ENCODE peak calls at places on chromosomes 3 and 15, in seven cellular contexts. W is A673; G is transverse colon; U is CD8-positive, alpha-beta memory T cell; K is adrenal gland; M is GM23338; S is cardiac muscle cell. P is an unnamed sample.

GRCh38 chr15:77582763-77583162 is 49.9 kb downstream of the LINGO1 start:
- DNase-seq in W (no peak), G (peak; percentile 29), U (no peak), K (no peak), M (no peak), S (no peak), P (no peak)

GRCh38 chr3:38168988-38169363 is 3.6 kb downstream of the OXSR1 start:
- DNase-seq in W (no peak), G (no peak), U (no peak), K (no peak), M (no peak), S (no peak), P (no peak)

GRCh38 chr15:73996267-73996666 is 1.8 kb downstream of the PML start:
- DNase-seq in W (no peak), G (no peak), U (no peak), K (no peak), M (no peak), S (no peak), P (no peak)

GRCh38 chr15:25862469-25863066 is 559 bp downstream of the ATP10A start:
- DNase-seq in W (no peak), G (no peak), U (peak; percentile 56), K (no peak), M (peak; percentile 57), S (peak; percentile 24), P (peak; percentile 70)

GRCh38 chr3:19046440-19046839 is 101.9 kb upstream of the KCNH8 start:
- DNase-seq in W (no peak), G (no peak), U (no peak), K (no peak), M (peak; percentile 3), S (no peak), P (no peak)

GRCh38 chr3:146626384-146627122 is 21.4 kb upstream of the PLSCR5 start:
- DNase-seq in W (no peak), G (no peak), U (no peak), K (no peak), M (no peak), S (no peak), P (no peak)

GRCh38 chr15:48087844-48088243 is 32.9 kb upstream of the SLC24A5 start:
- DNase-seq in W (no peak), G (no peak), U (no peak), K (no peak), M (no peak), S (no peak), P (no peak)

GRCh38 chr15:68312701-68313204 is 35.2 kb downstream of the FEM1B start:
- DNase-seq in W (no peak), G (no peak), U (no peak), K (peak; percentile 11), M (no peak), S (no peak), P (no peak)

GRCh38 chr15:100341662-100342560 is at the start of gene ADAMTS17:
- DNase-seq in W (peak; percentile 90), G (peak; percentile 97), U (peak; percentile 95), K (peak; percentile 96), M (peak; percentile 97), S (peak; percentile 97), P (peak; percentile 95)

GRCh38 chr3:134339331-134339730 is 34.9 kb downstream of the AMOTL2 start:
- DNase-seq in W (no peak), G (no peak), U (no peak), K (no peak), M (peak; percentile 54), S (no peak), P (no peak)

GRCh38 chr15:70643106-70643782 is 120.1 kb downstream of the UACA start:
- DNase-seq in W (no peak), G (no peak), U (no peak), K (no peak), M (no peak), S (no peak), P (no peak)

GRCh38 chr15:76006136-76006778 is 6.0 kb downstream of the NRG4 start:
- DNase-seq in W (no peak), G (no peak), U (no peak), K (peak; percentile 77), M (no peak), S (no peak), P (no peak)

GRCh38 chr3:143529018-143529478 is 319.2 kb downstream of the SLC9A9 start:
- DNase-seq in W (no peak), G (peak; percentile 10), U (peak; percentile 13), K (no peak), M (no peak), S (no peak), P (no peak)

GRCh38 chr3:174431717-174432116 is 427.4 kb upstream of the NAALADL2 start:
- DNase-seq in W (no peak), G (no peak), U (no peak), K (no peak), M (no peak), S (no peak), P (no peak)

GRCh38 chr15:44296625-44297524 is 8.4 kb downstream of the GOLM2 start:
- DNase-seq in W (peak; percentile 42), G (peak; percentile 43), U (no peak), K (no peak), M (peak; percentile 33), S (peak; percentile 8), P (no peak)

GRCh38 chr3:15258720-15259119 is 52.7 kb downstream of the CAPN7 start:
- DNase-seq in W (no peak), G (no peak), U (no peak), K (no peak), M (no peak), S (no peak), P (no peak)

GRCh38 chr3:114608293-114608692 is 314.5 kb downstream of the TIGIT start:
- DNase-seq in W (no peak), G (no peak), U (no peak), K (no peak), M (no peak), S (no peak), P (no peak)

GRCh38 chr3:40470706-40471105 is 6.2 kb upstream of the ZNF619 start:
- DNase-seq in W (no peak), G (no peak), U (no peak), K (no peak), M (no peak), S (no peak), P (no peak)

GRCh38 chr15:67822537-67823370 is 2.6 kb upstream of the SKOR1 start:
- DNase-seq in W (no peak), G (no peak), U (no peak), K (no peak), M (peak; percentile 73), S (no peak), P (no peak)

GRCh38 chr3:118991775-118992174 is 42.9 kb downstream of the IGSF11 start:
- DNase-seq in W (no peak), G (no peak), U (no peak), K (peak; percentile 52), M (no peak), S (no peak), P (no peak)

GRCh38 chr3:70861234-70861633 is 548.8 kb upstream of the MDFIC2 start:
- DNase-seq in W (no peak), G (no peak), U (no peak), K (no peak), M (no peak), S (no peak), P (no peak)

GRCh38 chr3:114640126-114640525 is 346.3 kb downstream of the TIGIT start:
- DNase-seq in W (no peak), G (no peak), U (no peak), K (no peak), M (peak; percentile 42), S (no peak), P (no peak)

GRCh38 chr3:39260957-39261356 is 18.9 kb downstream of the CX3CR1 start:
- DNase-seq in W (peak; percentile 74), G (peak; percentile 54), U (peak; percentile 58), K (peak; percentile 68), M (peak; percentile 61), S (peak; percentile 68), P (peak; percentile 72)

GRCh38 chr3:13285007-13285567 is 135.0 kb downstream of the NUP210 start:
- DNase-seq in W (no peak), G (no peak), U (no peak), K (no peak), M (no peak), S (no peak), P (no peak)

GRCh38 chr15:60407406-60407805 is 9.6 kb upstream of the ANXA2 start:
- DNase-seq in W (peak; percentile 48), G (no peak), U (no peak), K (no peak), M (no peak), S (no peak), P (no peak)

GRCh38 chr3:140563206-140563605 is 114.7 kb upstream of the TRIM42 start:
- DNase-seq in W (no peak), G (no peak), U (no peak), K (no peak), M (no peak), S (no peak), P (no peak)

GRCh38 chr3:62723636-62724217 is 151.5 kb downstream of the CADPS start:
- DNase-seq in W (no peak), G (no peak), U (no peak), K (no peak), M (peak; percentile 56), S (peak; percentile 25), P (no peak)

GRCh38 chr15:77499087-77499765 is 78.5 kb downstream of the HMG20A start:
- DNase-seq in W (no peak), G (no peak), U (no peak), K (no peak), M (no peak), S (no peak), P (no peak)

GRCh38 chr3:56759532-56759931 is 42.2 kb downstream of the ARHGEF3 start:
- DNase-seq in W (no peak), G (no peak), U (no peak), K (no peak), M (no peak), S (no peak), P (no peak)

GRCh38 chr3:72288955-72289707 is 504.2 kb upstream of the PROK2 start:
- DNase-seq in W (peak; percentile 60), G (no peak), U (no peak), K (no peak), M (peak; percentile 20), S (peak; percentile 52), P (no peak)
- H3K4me3 ChIP-seq in W (no peak overlapping the region), G (no peak overlapping the region), U (peak overlapping the region; percentile 45), K (no peak overlapping the region), M (no peak overlapping the region), S (no peak overlapping the region), P (no peak overlapping the region)

GRCh38 chr15:51735611-51736010 is 1.8 kb downstream of the LYSMD2 start:
- DNase-seq in W (no peak), G (no peak), U (peak; percentile 21), K (no peak), M (no peak), S (no peak), P (peak; percentile 78)
- H3K4me1 ChIP-seq in W (no peaks in the 10 kb centered on the region), G (peaks cover 39% of the 10 kb centered on the region), U (peaks cover 65% of the 10 kb centered on the region), K (peaks cover 38% of the 10 kb centered on the region), M (peaks cover 12% of the 10 kb centered on the region), S (no peaks in the 10 kb centered on the region), P (peaks cover 83% of the 10 kb centered on the region)

GRCh38 chr3:113274959-113275556 is 63.7 kb downstream of the BOC start:
- DNase-seq in W (no peak), G (no peak), U (no peak), K (no peak), M (no peak), S (no peak), P (no peak)
- H3K27ac ChIP-seq in W (no peak overlapping the region), G (no peak overlapping the region), U (no peak overlapping the region), K (peak overlapping the region; percentile 11), M (no peak overlapping the region), S (peak overlapping the region; percentile 49), P (no peak overlapping the region)

DNA sequence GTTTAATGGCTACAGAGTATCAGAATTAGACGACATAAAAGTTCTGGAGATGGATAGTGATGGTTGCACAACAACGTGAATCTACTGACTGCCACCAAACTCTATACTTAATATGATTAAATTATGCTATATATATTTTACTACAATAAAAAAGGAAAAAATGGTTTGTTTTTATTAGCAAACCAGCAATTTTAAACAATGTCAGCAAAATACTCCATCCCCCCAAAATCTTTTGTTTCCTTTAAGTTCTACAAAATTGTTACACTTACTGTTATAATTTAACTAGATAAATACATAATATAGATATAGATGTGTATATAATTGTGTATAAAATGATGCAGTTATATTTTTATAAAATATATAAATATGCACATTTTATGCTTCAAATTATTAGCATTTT is 710.8 kb upstream of the UBE2E2 start:
- DNase-seq in W (no peak), G (no peak), U (no peak), K (no peak), M (no peak), S (no peak), P (no peak)
- H3K4me3 ChIP-seq in W (no peak overlapping the region), G (no peak overlapping the region), U (no peak overlapping the region), K (no peak overlapping the region), M (no peak overlapping the region), S (no peak overlapping the region), P (no peak overlapping the region)

P was measured in CD4-positive, alpha-beta memory T cell.